ENCODE peak calls at places on chromosomes 16 and 17, in eight cellular contexts. D, J, E, K, L, H, O and B are unnamed samples.

GRCh38 chr16:69448470-69449193 is 24.2 kb downstream of the CYB5B start:
- DNase-seq in E (no peak), H (no peak), L (no peak), K (peak), O (no peak), J (no peak), D (peak), B (no peak)

GRCh38 chr17:43591750-43592562 is 45.8 kb upstream of the ETV4 start:
- DNase-seq in H (no peak), J (peak), E (no peak), L (peak), O (no peak), D (no peak), K (peak), B (no peak)

GRCh38 chr17:40415390-40415789 is 2.3 kb downstream of the TOP2A start:
- DNase-seq in J (peak), D (peak), K (peak), E (peak), O (peak), H (no peak), L (no peak), B (no peak)

GRCh38 chr17:71975998-71976649 is 144.7 kb upstream of the SOX9 start:
- DNase-seq in D (peak), E (no peak), K (peak), L (peak), J (no peak), H (no peak), O (no peak), B (peak)

GRCh38 chr17:50396261-50397110 is 837 bp downstream of the LRRC59 start:
- DNase-seq in K (peak), D (peak), O (peak), J (peak), L (peak), H (no peak), E (no peak), B (no peak)

GRCh38 chr17:72463287-72464102 is 342.7 kb downstream of the SOX9 start:
- DNase-seq in D (no peak), K (no peak), H (no peak), E (no peak), L (no peak), O (no peak), J (peak), B (no peak)

GRCh38 chr16:67882374-67883145 is 2.1 kb upstream of the NRN1L start:
- DNase-seq in D (no peak), K (no peak), E (no peak), O (no peak), H (no peak), J (no peak), L (peak), B (no peak)

GRCh38 chr16:62225675-62226074 is 189.4 kb upstream of the CDH8 start:
- DNase-seq in E (peak), D (no peak), H (no peak), O (peak), K (no peak), J (peak), L (peak), B (peak)

GRCh38 chr16:86567701-86568571 is 1.3 kb downstream of the FOXC2 start:
- DNase-seq in J (no peak), L (no peak), E (no peak), D (no peak), O (no peak), K (no peak), H (no peak), B (peak)

GRCh38 chr16:2471653-2472487 is 773 bp downstream of the NTN3 start:
- DNase-seq in K (no peak), D (no peak), L (no peak), H (no peak), O (no peak), E (no peak), J (no peak), B (no peak)

GRCh38 chr17:63537991-63538692 is 12.1 kb upstream of the DCAF7 start:
- DNase-seq in H (no peak), O (no peak), J (no peak), D (no peak), K (no peak), E (no peak), L (no peak), B (no peak)

GRCh38 chr17:50256826-50257573 is 17.3 kb upstream of the TMEM92 start:
- DNase-seq in E (no peak), K (no peak), L (no peak), O (peak), H (no peak), D (no peak), J (no peak), B (no peak)

GRCh38 chr17:81387235-81388060 is 7.8 kb upstream of the BAHCC1 start:
- DNase-seq in K (no peak), D (no peak), J (peak), O (peak), E (no peak), L (peak), H (no peak), B (no peak)

GRCh38 chr17:65027305-65027704 is 29.2 kb downstream of the GNA13 start:
- DNase-seq in D (no peak), K (no peak), O (peak), L (no peak), H (peak), J (peak), E (no peak), B (peak)
- TF ChIP-seq CTCF in D (peak), K (peak), O (no peak), L (peak), H (peak), J (peak), E (peak), B (peak)

GRCh38 chr16:28924399-28924761 is 658 bp downstream of the RABEP2 start:
- DNase-seq in H (no peak), O (no peak), E (no peak), L (no peak), J (no peak), D (no peak), K (no peak), B (no peak)
- TF ChIP-seq CTCF in H (no peak), O (no peak), E (peak), L (no peak), J (no peak), D (no peak), K (no peak), B (no peak)

GRCh38 chr17:67016039-67016762 is 28.2 kb upstream of the CACNG1 start:
- DNase-seq in O (no peak), D (no peak), E (no peak), J (no peak), H (no peak), K (no peak), L (no peak), B (no peak)
- TF ChIP-seq CTCF in O (no peak), D (no peak), E (peak), J (no peak), H (no peak), K (no peak), L (no peak), B (no peak)

GRCh38 chr17:28425206-28425605 is 19.2 kb upstream of the SLC46A1 start:
- DNase-seq in K (no peak), H (no peak), O (no peak), D (no peak), E (no peak), J (no peak), L (no peak), B (no peak)

GRCh38 chr17:28421775-28422305 is 15.8 kb upstream of the SLC46A1 start:
- DNase-seq in L (no peak), K (no peak), H (no peak), O (no peak), J (no peak), E (no peak), D (no peak), B (no peak)

GRCh38 chr17:28427372-28427771 is 21.4 kb upstream of the SLC46A1 start:
- DNase-seq in K (peak), D (no peak), O (no peak), H (no peak), E (no peak), L (no peak), J (no peak), B (no peak)

DNA sequence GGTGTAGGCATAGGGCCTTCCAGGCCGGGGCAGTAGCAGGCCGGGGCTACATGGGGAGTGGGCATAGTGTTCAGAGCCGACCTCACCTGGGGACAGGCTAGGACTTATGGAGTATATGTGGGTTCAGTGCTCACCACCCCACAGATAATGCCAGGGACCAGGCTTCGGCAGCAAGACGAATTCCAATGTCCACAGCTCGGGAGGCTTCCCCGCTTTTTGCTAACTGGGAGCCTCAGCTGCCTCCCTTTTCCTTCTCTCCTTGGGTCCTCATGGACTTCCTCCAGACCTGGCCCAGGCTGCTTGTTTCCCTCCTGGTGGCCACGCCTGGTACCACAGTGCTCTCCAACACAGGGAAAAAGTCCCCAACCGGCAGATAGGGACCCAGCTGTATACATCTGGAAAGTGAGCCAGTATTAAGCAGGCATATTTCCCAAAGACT is 20.1 kb upstream of the SLC46A1 start:
- DNase-seq in H (no peak), J (peak), O (no peak), K (no peak), D (no peak), L (no peak), E (no peak), B (peak)
- TF ChIP-seq CTCF in H (no peak), J (peak), O (no peak), K (peak), D (peak), L (no peak), E (peak), B (peak)

GRCh38 chr16:87956169-87956770 is 5.0 kb downstream of the BANP start:
- DNase-seq in D (no peak), K (no peak), H (peak), J (peak), E (peak), O (peak), L (peak), B (no peak)

GRCh38 chr16:87955302-87956168 is 4.3 kb downstream of the BANP start:
- DNase-seq in D (no peak), O (no peak), H (no peak), L (no peak), E (no peak), K (no peak), J (no peak), B (no peak)

GRCh38 chr16:87958632-87959031 is 7.4 kb downstream of the BANP start:
- DNase-seq in H (no peak), E (no peak), K (no peak), L (no peak), J (no peak), O (no peak), D (no peak), B (no peak)

GRCh38 chr16:87957296-87958069 is 6.2 kb downstream of the BANP start:
- DNase-seq in O (no peak), E (no peak), L (no peak), K (no peak), D (no peak), J (no peak), H (no peak), B (no peak)

DNA sequence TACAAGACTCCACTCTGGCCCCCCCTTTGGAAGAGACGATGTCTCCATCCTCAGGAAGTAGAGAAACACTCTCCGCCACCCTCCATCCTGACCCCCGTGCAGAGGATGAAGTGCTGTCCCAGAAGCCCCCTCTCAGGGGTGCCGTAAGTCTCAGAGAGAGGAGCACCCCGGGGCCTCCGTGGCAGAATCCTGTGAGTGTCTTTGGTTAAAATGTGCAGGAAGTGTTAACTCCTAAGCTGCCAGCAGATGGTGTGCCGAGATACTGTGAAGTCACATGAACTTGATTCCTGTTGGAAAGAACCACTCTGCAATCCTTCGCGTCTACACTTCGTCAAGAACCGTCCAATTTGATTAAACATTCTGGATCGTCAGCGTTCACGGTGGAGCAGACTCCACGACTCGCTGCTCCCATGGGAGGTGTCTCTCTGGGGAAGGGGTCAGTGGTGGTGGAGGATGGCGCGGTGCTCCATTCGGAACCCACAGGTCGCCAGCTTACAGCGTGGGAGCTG is 5.6 kb downstream of the BANP start:
- DNase-seq in E (peak), H (no peak), K (no peak), L (no peak), D (no peak), J (peak), O (peak), B (no peak)
- TF ChIP-seq CTCF in E (peak), H (peak), K (peak), L (no peak), D (no peak), J (peak), O (peak), B (no peak)

DNA sequence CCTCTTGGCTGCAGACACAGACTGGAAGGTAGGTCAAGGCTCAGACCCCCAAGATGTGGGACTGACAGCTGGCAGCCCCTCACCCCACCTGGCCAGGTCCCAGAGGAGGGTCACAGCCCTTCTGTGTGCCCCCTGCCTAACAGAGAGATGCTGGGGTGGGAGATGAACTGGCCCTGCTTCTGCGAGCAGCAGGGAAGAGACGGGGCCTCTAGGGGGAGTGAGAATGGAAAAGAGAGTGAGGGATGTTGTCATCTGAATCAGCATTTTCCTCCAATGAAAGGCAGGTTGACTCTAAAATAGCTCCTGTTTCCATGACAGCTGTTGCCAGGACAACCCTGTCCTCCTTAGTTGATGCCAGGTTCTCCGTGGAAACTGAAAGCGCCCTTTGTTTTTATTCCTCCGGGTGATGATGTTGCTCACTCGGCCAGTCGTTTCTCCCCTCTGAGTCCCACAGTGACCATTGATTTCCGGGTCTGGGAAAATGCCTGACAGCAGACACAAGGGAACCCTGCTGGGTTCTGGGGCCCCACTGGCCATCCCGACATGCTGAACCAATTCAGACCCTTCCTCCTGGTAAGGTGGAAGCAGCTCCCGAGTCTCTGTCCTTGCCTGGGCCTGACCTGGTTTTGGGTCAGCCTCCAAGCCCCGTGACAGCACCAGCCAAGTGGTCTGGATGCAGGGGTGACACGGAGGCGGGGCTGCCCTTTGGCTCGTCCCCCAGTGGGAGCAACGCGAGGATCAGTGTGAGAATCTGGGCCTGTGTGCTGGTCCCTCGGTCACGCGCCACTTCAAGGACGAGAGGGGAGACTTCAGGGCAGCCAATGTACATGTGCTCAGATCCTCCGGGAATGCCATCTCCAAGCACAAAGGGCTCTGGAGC is 4.7 kb upstream of the NDRG4 start:
- DNase-seq in J (peak), O (peak), H (peak), E (peak), D (peak), L (peak), K (peak), B (peak)
- TF ChIP-seq CTCF in J (peak), O (peak), H (no peak), E (peak), D (peak), L (peak), K (peak), B (peak)

DNA sequence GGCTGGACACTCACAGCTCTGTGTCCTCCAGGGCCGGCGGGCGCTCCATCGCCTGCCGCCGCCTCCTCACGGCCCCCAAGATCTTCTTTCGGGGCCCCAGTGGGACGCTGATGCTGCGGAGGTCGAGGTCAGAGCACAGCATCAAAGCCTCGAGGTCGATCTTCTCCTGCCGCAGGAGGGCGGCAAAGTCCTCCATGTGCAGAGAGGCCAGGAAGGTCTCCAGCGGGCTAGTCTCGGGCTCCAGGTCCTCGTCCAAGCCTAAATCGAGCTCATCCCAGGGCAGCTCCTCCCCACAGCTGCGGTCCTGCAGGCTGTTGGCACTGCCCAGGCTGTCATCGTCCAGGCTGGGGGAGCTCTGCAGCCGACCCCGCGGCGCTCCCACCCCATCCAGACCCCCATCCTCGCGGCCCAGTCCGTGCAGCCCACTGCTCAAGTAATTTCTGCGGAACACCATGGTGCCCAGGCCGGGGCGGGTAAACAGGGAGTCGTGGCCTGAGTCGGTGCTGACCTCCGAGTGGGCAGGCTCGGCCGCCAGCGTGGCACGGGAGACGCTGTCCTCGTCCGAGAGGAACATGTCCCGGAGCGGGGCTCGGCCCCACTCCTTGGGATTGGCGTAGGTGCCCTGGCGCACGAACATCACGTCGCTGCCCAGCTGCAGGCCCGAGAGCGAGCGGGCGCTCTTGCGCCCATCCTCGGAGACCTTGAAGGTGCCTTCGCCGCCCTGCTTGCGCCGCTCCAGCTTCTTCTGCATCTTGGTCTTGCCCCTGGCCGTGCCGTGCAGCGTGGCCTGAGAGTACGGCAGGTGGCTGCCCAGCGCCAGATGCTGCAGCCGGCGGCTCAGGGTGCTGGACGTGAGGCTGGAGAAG is 3.4 kb downstream of the USH1G start:
- DNase-seq in L (no peak), E (no peak), H (no peak), K (no peak), D (no peak), O (peak), J (peak), B (peak)
- TF ChIP-seq CTCF in L (no peak), E (peak), H (no peak), K (no peak), D (no peak), O (peak), J (peak), B (no peak)

DNA sequence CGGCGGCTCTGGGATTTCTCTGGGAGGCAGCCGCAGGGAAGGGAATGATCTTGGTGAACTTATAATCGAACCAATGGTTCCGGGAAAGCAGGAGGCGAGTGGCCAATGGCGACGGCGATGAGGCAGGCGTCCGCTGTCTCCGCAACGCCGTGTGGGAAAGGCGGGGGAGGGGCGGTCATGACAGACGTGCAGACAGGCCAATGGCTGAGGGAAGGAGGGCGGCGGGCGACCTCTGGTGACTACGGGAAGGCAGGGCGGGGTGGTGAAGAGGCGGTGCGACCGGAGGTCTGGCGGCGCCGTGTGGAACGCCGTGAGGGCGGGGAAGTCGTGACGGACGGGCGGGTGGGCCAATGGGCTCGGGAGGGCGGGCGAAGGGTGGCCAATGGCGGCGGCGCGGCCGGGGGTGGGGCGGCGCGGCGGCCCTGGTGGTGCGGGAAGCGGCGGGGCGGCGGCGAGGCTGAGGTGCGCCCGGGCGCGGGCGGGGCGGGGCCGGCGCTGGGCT is at the start of gene RAB40C:
- DNase-seq in H (peak), O (peak), J (peak), E (peak), K (peak), D (peak), L (peak), B (peak)
- TF ChIP-seq CTCF in H (no peak), O (peak), J (no peak), E (no peak), K (peak), D (peak), L (no peak), B (no peak)